ENCODE peak calls at places on chromosomes 5 and 9, in ten cellular contexts. I is NCI-H1048; B is lower leg skin; U is lung; L is GM06990; Z is ELF-1; Q is RPMI7951; S is CD8-positive, alpha-beta memory T cell; N is A172; H is WERI-Rb-1. K is an unnamed sample.
A peak's percentile ranks its signal among the peaks of the same experiment; 100 is the strongest.

GRCh38 chr5:137075163-137075970 is 423.8 kb downstream of the SPOCK1 start:
- DNase-seq in I (peak; percentile 38), B (peak; percentile 83), U (peak; percentile 80), L (peak; percentile 15), Z (peak; percentile 87), Q (peak; percentile 39), S (no peak), N (peak; percentile 70), H (peak; percentile 91), K (no peak)

GRCh38 chr9:126906086-126906485 is 8.5 kb upstream of the RALGPS1 start:
- DNase-seq in I (no peak), B (no peak), U (no peak), L (no peak), Z (no peak), Q (no peak), S (no peak), N (no peak), H (no peak), K (no peak)

GRCh38 chr9:25703826-25704357 is 25.6 kb upstream of the TUSC1 start:
- DNase-seq in I (no peak), B (no peak), U (no peak), L (no peak), Z (no peak), Q (no peak), S (no peak), N (no peak), H (no peak), K (no peak)

GRCh38 chr5:4541334-4541733 is 598.8 kb upstream of the ADAMTS16 start:
- DNase-seq in I (no peak), B (no peak), U (no peak), L (no peak), Z (no peak), Q (no peak), S (no peak), N (no peak), H (no peak), K (no peak)

GRCh38 chr9:34501889-34502425 is 20.8 kb downstream of the ENHO start:
- DNase-seq in I (no peak), B (no peak), U (peak; percentile 75), L (no peak), Z (peak; percentile 55), Q (peak; percentile 71), S (no peak), N (peak; percentile 47), H (peak; percentile 41), K (peak; percentile 87)

GRCh38 chr9:110327735-110328134 is 9.9 kb downstream of the TXNDC8 start:
- DNase-seq in I (no peak), B (no peak), U (no peak), L (no peak), Z (no peak), Q (no peak), S (no peak), N (no peak), H (no peak), K (no peak)

GRCh38 chr5:180470966-180471582 is 23.1 kb upstream of the CNOT6 start:
- DNase-seq in I (no peak), B (peak; percentile 88), U (peak; percentile 52), L (no peak), Z (peak; percentile 80), Q (peak; percentile 44), S (peak; percentile 41), N (peak; percentile 45), H (peak; percentile 45), K (peak; percentile 77)

GRCh38 chr9:11194249-11194648 is 581.4 kb upstream of the PTPRD start:
- DNase-seq in I (no peak), B (no peak), U (no peak), L (no peak), Z (no peak), Q (no peak), S (no peak), N (no peak), H (no peak), K (no peak)

GRCh38 chr5:36655171-36655570 is 48.8 kb downstream of the SLC1A3 start:
- DNase-seq in I (no peak), B (no peak), U (peak; percentile 30), L (no peak), Z (no peak), Q (peak; percentile 42), S (no peak), N (no peak), H (no peak), K (no peak)

GRCh38 chr9:77511525-77511924 is 136.6 kb downstream of the GNA14 start:
- DNase-seq in I (no peak), B (no peak), U (no peak), L (no peak), Z (no peak), Q (no peak), S (no peak), N (no peak), H (no peak), K (no peak)